ENCODE peak calls at places on chromosomes 6 and 20, in seven cellular contexts. U is GM12878, Z is MM.1S, X is astrocyte, Q is ovary, G is tibial artery, M is stomach. E is an unnamed sample.
A peak's percentile ranks its signal among the peaks of the same experiment; 100 is the strongest.

GRCh38 chr20:6053064-6053775 is 640 bp downstream of the LRRN4 start:
- DNase-seq in U (no peak), Z (no peak), X (no peak), Q (no peak), G (no peak), M (no peak), E (no peak)

GRCh38 chr6:140609956-140610355 is 1235.5 kb upstream of the CITED2 start:
- DNase-seq in U (no peak), Z (no peak), X (no peak), Q (no peak), G (no peak), M (no peak), E (no peak)

GRCh38 chr20:4154958-4155411 is 139.6 kb upstream of the RNF24 start:
- DNase-seq in U (no peak), Z (no peak), X (no peak), Q (no peak), G (no peak), M (peak; percentile 54), E (no peak)

GRCh38 chr6:159959976-159960384 is 8.9 kb upstream of the IGF2R start:
- DNase-seq in U (no peak), Z (no peak), X (no peak), Q (peak; percentile 48), G (no peak), M (no peak), E (no peak)

GRCh38 chr20:14583413-14583812 is 246.0 kb upstream of the FLRT3 start:
- DNase-seq in U (no peak), Z (no peak), X (no peak), Q (no peak), G (no peak), M (no peak), E (no peak)

GRCh38 chr6:27757307-27757706 is 154.9 kb downstream of the OR2B2 start:
- DNase-seq in U (no peak), Z (peak; percentile 24), X (no peak), Q (peak; percentile 19), G (no peak), M (peak; percentile 33), E (no peak)

GRCh38 chr6:81697564-81697963 is 54.9 kb downstream of the TENT5A start:
- DNase-seq in U (no peak), Z (no peak), X (peak; percentile 62), Q (no peak), G (no peak), M (no peak), E (no peak)

GRCh38 chr6:151181701-151182367 is 57.9 kb upstream of the AKAP12 start:
- DNase-seq in U (no peak), Z (no peak), X (peak; percentile 63), Q (no peak), G (no peak), M (no peak), E (no peak)

GRCh38 chr20:54324652-54325285 is 116.9 kb downstream of the PFDN4 start:
- DNase-seq in U (no peak), Z (no peak), X (no peak), Q (no peak), G (no peak), M (no peak), E (no peak)

GRCh38 chr6:46465294-46466165 is 25.7 kb downstream of the RCAN2 start:
- DNase-seq in U (no peak), Z (no peak), X (no peak), Q (no peak), G (no peak), M (no peak), E (no peak)

GRCh38 chr6:109869398-109870165 is 108.5 kb upstream of the GPR6 start:
- DNase-seq in U (no peak), Z (no peak), X (no peak), Q (peak; percentile 80), G (no peak), M (no peak), E (no peak)

GRCh38 chr6:25193147-25193864 is 85.9 kb upstream of the CARMIL1 start:
- DNase-seq in U (no peak), Z (no peak), X (peak; percentile 93), Q (peak; percentile 74), G (peak; percentile 74), M (no peak), E (no peak)

GRCh38 chr6:157983439-157984119 is 1.9 kb downstream of the SYNJ2 start:
- DNase-seq in U (no peak), Z (no peak), X (peak; percentile 70), Q (no peak), G (peak; percentile 28), M (no peak), E (no peak)

GRCh38 chr6:119138906-119139541 is 60.6 kb upstream of the FAM184A start:
- DNase-seq in U (no peak), Z (peak; percentile 69), X (no peak), Q (no peak), G (no peak), M (no peak), E (no peak)

GRCh38 chr6:12356983-12357972 is 67.1 kb downstream of the EDN1 start:
- DNase-seq in U (peak; percentile 86), Z (peak; percentile 37), X (no peak), Q (no peak), G (no peak), M (no peak), E (no peak)

GRCh38 chr20:4074877-4075455 is 59.6 kb upstream of the RNF24 start:
- DNase-seq in U (no peak), Z (no peak), X (no peak), Q (no peak), G (no peak), M (no peak), E (no peak)

GRCh38 chr6:34723203-34723602 is 26.6 kb upstream of the ILRUN start:
- DNase-seq in U (no peak), Z (no peak), X (no peak), Q (no peak), G (no peak), M (no peak), E (no peak)

GRCh38 chr20:45946149-45946970 is 11.9 kb downstream of the PCIF1 start:
- DNase-seq in U (no peak), Z (no peak), X (peak; percentile 23), Q (peak; percentile 89), G (no peak), M (peak; percentile 51), E (peak; percentile 53)

GRCh38 chr6:162108041-162108440 is 619.5 kb downstream of the PRKN start:
- DNase-seq in U (no peak), Z (no peak), X (no peak), Q (no peak), G (no peak), M (no peak), E (no peak)

GRCh38 chr20:16810216-16810615 is 62.1 kb downstream of the OTOR start:
- DNase-seq in U (no peak), Z (no peak), X (peak; percentile 78), Q (no peak), G (no peak), M (no peak), E (no peak)

DNA sequence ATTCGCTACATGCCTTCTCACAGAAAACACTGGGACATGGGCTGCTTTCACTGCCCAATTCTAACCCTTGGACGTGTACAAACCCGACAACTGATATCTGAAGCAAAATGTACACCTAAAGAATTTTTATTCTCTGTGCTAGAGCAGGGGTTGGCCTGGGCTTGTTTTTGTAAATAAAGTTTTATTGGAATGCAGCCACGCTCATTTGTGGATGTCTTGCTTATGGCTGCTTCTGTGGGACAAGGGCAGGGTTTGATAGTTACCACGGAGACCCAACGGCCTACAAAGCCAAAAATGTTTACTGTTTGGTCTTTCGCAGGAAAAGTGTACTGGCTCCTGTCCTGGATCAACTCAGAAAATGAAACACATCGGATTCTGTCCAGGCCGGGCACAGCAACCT is 58.1 kb upstream of the APCDD1L start:
- DNase-seq in U (no peak), Z (no peak), X (no peak), Q (no peak), G (no peak), M (no peak), E (no peak)
- H3K27me3 ChIP-seq in U (peaks cover 1% of the 10 kb centered on the region), Z (peaks cover 95% of the 10 kb centered on the region), X (peaks cover 7% of the 10 kb centered on the region), Q (no peaks in the 10 kb centered on the region), G (no peaks in the 10 kb centered on the region), M (no peaks in the 10 kb centered on the region), E (no peaks in the 10 kb centered on the region)

DNA sequence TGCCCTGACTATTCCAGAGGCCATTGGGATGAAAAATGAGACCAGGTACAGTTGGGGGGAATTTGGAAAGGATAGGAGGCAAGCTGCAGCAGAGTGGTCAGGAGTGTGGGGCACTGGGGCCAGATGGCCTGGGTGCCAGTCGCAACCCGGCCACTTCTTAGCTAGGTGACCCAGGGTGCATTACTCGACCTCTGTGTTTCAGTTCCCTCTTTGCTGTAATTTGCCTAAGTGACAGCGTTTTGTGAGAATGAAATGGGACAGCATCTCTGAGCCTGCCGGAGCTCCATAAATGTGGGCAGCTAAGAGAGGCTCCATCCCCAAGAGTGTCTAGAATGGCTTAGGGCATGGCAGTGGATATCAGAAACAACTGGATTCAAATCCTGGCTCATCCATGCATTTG is 13.9 kb downstream of the LRFN2 start:
- DNase-seq in U (no peak), Z (no peak), X (no peak), Q (no peak), G (no peak), M (no peak), E (no peak)
- H3K4me1 ChIP-seq in U (no peaks in the 10 kb centered on the region), Z (no peaks in the 10 kb centered on the region), X (no peaks in the 10 kb centered on the region), Q (no peaks in the 10 kb centered on the region), G (no peaks in the 10 kb centered on the region), M (no peaks in the 10 kb centered on the region), E (no peaks in the 10 kb centered on the region)

GRCh38 chr6:137590684-137591083 is 96.5 kb upstream of the OLIG3 start:
- DNase-seq in U (no peak), Z (no peak), X (no peak), Q (no peak), G (no peak), M (no peak), E (no peak)
- H3K27me3 ChIP-seq in U (no peaks in the 10 kb centered on the region), Z (no peaks in the 10 kb centered on the region), X (no peaks in the 10 kb centered on the region), Q (no peaks in the 10 kb centered on the region), G (no peaks in the 10 kb centered on the region), M (no peaks in the 10 kb centered on the region), E (no peaks in the 10 kb centered on the region)

GRCh38 chr6:31588871-31589650 is 3.0 kb downstream of the LST1 start:
- DNase-seq in U (no peak), Z (no peak), X (no peak), Q (no peak), G (no peak), M (no peak), E (no peak)
- H3K4me1 ChIP-seq in U (peaks cover 55% of the 10 kb centered on the region), Z (no peaks in the 10 kb centered on the region), X (no peaks in the 10 kb centered on the region), Q (no peaks in the 10 kb centered on the region), G (no peaks in the 10 kb centered on the region), M (peaks cover 7% of the 10 kb centered on the region), E (no peaks in the 10 kb centered on the region)

DNA sequence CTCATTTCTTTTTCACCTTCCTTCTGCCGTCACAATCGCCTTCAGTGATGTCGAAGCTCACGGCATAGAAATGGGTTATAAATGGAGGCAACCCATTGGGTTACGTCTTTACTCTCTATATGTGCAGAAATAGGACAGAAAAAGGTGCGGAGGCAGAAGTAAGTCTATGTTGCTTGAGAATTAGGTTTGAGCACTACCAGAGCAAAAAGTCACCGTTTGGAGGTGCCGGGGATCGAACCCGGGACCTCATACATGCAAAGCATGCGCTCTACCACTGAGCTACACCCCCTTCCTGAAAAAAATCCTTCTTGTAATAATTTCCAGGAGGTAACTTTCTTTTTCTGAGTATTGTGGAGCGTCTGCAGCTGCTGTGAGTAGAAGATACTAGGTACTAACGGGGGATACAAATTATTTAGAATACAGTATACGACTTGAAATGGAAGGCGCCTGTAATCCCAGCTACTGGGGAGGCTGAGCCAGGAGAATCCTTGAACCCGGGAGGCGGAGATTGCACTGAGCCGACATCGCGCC is 134.2 kb downstream of the TRIM27 start:
- DNase-seq in U (no peak), Z (no peak), X (peak; percentile 41), Q (peak; percentile 16), G (no peak), M (no peak), E (no peak)
- H3K27me3 ChIP-seq in U (no peaks in the 10 kb centered on the region), Z (peaks cover 10% of the 10 kb centered on the region), X (peaks cover 36% of the 10 kb centered on the region), Q (no peaks in the 10 kb centered on the region), G (no peaks in the 10 kb centered on the region), M (peaks cover 14% of the 10 kb centered on the region), E (peaks cover 11% of the 10 kb centered on the region)

GRCh38 chr6:30513451-30513850 is 24.1 kb downstream of the HLA-E start:
- DNase-seq in U (no peak), Z (no peak), X (no peak), Q (no peak), G (no peak), M (no peak), E (no peak)
- H3K4me1 ChIP-seq in U (peaks cover 39% of the 10 kb centered on the region), Z (peaks cover 30% of the 10 kb centered on the region), X (no peaks in the 10 kb centered on the region), Q (peaks cover 1% of the 10 kb centered on the region), G (no peaks in the 10 kb centered on the region), M (peaks cover 4% of the 10 kb centered on the region), E (no peaks in the 10 kb centered on the region)

E was measured in lung.